ENCODE peak calls at places on chromosomes 12 and 14, in nine cellular contexts. O is NCI-H446 treated with DMSO at 0.1 percent for 48 hours; A is lung microvascular endothelial cell; S is stimulated activated CD4-positive, alpha-beta T cell treated with anti-CD3 and anti-CD28 coated beads, Interleukin-12 subunit alpha, Interleukin-12 subunit beta, amount 100 ng/mL, for 4 hours; I is activated T-cell treated with anti-CD3 and anti-CD28 coated beads, Interleukin-2, amount 50 U/mL, for 4 hours; W is fibroblast of the conjunctiva; N is A673; P is psoas muscle; J is Peyer's patch. X is an unnamed sample.

GRCh38 chr14:68680541-68681051 is 112.3 kb downstream of the ZFP36L1 start:
- DNase-seq in I (no peak), S (no peak), N (no peak), W (no peak), O (no peak), A (peak), J (no peak), P (no peak), X (peak)

GRCh38 chr14:65926935-65927700 is 514.6 kb downstream of the FUT8 start:
- DNase-seq in S (no peak), A (no peak), J (no peak), O (no peak), P (no peak), I (no peak), W (no peak), N (no peak), X (no peak)

GRCh38 chr12:50740307-50740706 is 23.6 kb upstream of the ATF1 start:
- DNase-seq in A (peak), N (no peak), I (no peak), P (no peak), O (no peak), W (no peak), S (no peak), J (no peak), X (no peak)

GRCh38 chr14:65016461-65016860 is 29.8 kb downstream of the FNTB start:
- DNase-seq in N (no peak), J (no peak), P (no peak), S (no peak), W (no peak), I (no peak), O (no peak), A (no peak), X (no peak)

GRCh38 chr14:99324291-99324690 is 52.3 kb upstream of the BCL11B start:
- DNase-seq in A (no peak), S (no peak), J (no peak), W (no peak), N (no peak), P (no peak), I (no peak), O (no peak), X (no peak)

GRCh38 chr12:109518820-109519665 is 41.6 kb downstream of the UBE3B start:
- DNase-seq in N (peak), P (peak), A (peak), S (peak), I (peak), J (peak), O (no peak), W (peak), X (no peak)

GRCh38 chr12:126353604-126354003 is 1288.4 kb downstream of the AACS start:
- DNase-seq in W (no peak), J (no peak), P (no peak), S (no peak), A (no peak), O (no peak), N (no peak), I (no peak), X (no peak)

GRCh38 chr14:59511916-59512530 is 27.7 kb downstream of the JKAMP start:
- DNase-seq in A (no peak), S (no peak), P (no peak), O (no peak), N (peak), I (no peak), J (no peak), W (no peak), X (no peak)

GRCh38 chr12:41174602-41175001 is 13.5 kb upstream of the PDZRN4 start:
- DNase-seq in P (no peak), W (no peak), A (no peak), S (no peak), I (no peak), J (no peak), O (peak), N (no peak), X (no peak)

GRCh38 chr14:23089498-23090253 is 5.3 kb downstream of the ACIN1 start:
- DNase-seq in I (no peak), O (no peak), W (no peak), J (no peak), S (no peak), N (no peak), P (no peak), A (no peak), X (no peak)

GRCh38 chr12:77402726-77403125 is 337.4 kb upstream of the E2F7 start:
- DNase-seq in O (peak), J (no peak), N (peak), P (no peak), I (no peak), S (no peak), W (peak), A (peak), X (no peak)

GRCh38 chr12:54390176-54390667 is 5.7 kb upstream of the ZNF385A start:
- DNase-seq in P (no peak), N (no peak), W (no peak), J (no peak), I (no peak), O (no peak), S (no peak), A (no peak), X (no peak)

GRCh38 chr12:30796508-30796780 is 41.7 kb upstream of the CAPRIN2 start:
- DNase-seq in I (no peak), P (peak), W (no peak), J (peak), A (peak), N (peak), O (no peak), S (no peak), X (peak)

GRCh38 chr14:73462078-73462715 is 3.9 kb upstream of the NUMB start:
- DNase-seq in N (peak), J (peak), S (no peak), A (peak), W (peak), I (no peak), P (no peak), O (peak), X (no peak)

GRCh38 chr14:38290601-38291190 is 34.8 kb upstream of the CLEC14A start:
- DNase-seq in I (no peak), A (peak), P (no peak), S (no peak), W (peak), O (no peak), N (peak), J (no peak), X (no peak)

GRCh38 chr12:90515199-90516175 is 439.5 kb downstream of the CCER1 start:
- DNase-seq in I (no peak), N (no peak), W (no peak), P (no peak), A (peak), J (no peak), O (no peak), S (no peak), X (no peak)

GRCh38 chr12:77243345-77243744 is 178.0 kb upstream of the E2F7 start:
- DNase-seq in W (no peak), J (no peak), P (no peak), A (no peak), O (no peak), S (no peak), I (no peak), N (no peak), X (no peak)

GRCh38 chr12:102961488-102961801 is 4.0 kb downstream of the ASCL1 start:
- DNase-seq in A (no peak), I (no peak), N (no peak), P (no peak), O (no peak), S (no peak), J (no peak), W (no peak), X (no peak)

GRCh38 chr14:95291859-95292542 is 27.7 kb downstream of the CLMN start:
- DNase-seq in S (no peak), N (peak), W (peak), O (no peak), P (peak), J (peak), A (peak), I (no peak), X (peak)

GRCh38 chr14:55075628-55076027 is 24.2 kb downstream of the MAPK1IP1L start:
- DNase-seq in A (no peak), W (no peak), P (no peak), S (no peak), O (no peak), N (no peak), I (no peak), J (no peak), X (no peak)

GRCh38 chr12:25328082-25328712 is 77.5 kb upstream of the KRAS start:
- DNase-seq in A (no peak), P (no peak), W (no peak), N (peak), J (no peak), S (no peak), I (no peak), O (no peak), X (no peak)

X was measured in gastrocnemius medialis.